ENCODE peak calls at places on chromosomes 7 and 10, in nine cellular contexts. A is hepatocyte; B is stimulated activated naive CD8-positive, alpha-beta T cell treated with anti-CD3 and anti-CD28 coated beads, Interleukin-15, Interleukin-2, amounts not matched to agents 100 U/mL and 50 U/mL, for 24 hours; F is HCT116; O is midbrain; T is effector memory CD8-positive, alpha-beta T cell; W is lung; E is GM12865; S is fibroblast of lung. P is an unnamed sample.

GRCh38 chr7:36070230-36070629 is 82.8 kb upstream of the EEPD1 start:
- DNase-seq in O (no peak), E (no peak), A (no peak), S (no peak), F (no peak), W (no peak), B (no peak), T (no peak), P (no peak)

GRCh38 chr10:69696073-69696731 is 66.2 kb downstream of the FAM241B start:
- DNase-seq in O (no peak), W (no peak), B (no peak), A (peak; percentile 75), S (peak; percentile 91), F (peak; percentile 69), T (no peak), E (no peak), P (no peak)

GRCh38 chr7:55961994-55962393 is 2.4 kb upstream of the NIPSNAP2 start:
- DNase-seq in B (no peak), T (no peak), O (no peak), F (no peak), E (no peak), S (no peak), A (no peak), W (no peak), P (no peak)

GRCh38 chr7:138602456-138602855 is 98.7 kb downstream of the SVOPL start:
- DNase-seq in A (no peak), B (no peak), W (no peak), O (no peak), F (no peak), S (no peak), T (no peak), E (no peak), P (no peak)

GRCh38 chr10:43078986-43079273 is 2.1 kb downstream of the RET start:
- DNase-seq in W (no peak), A (peak; percentile 32), S (no peak), T (no peak), F (no peak), E (peak; percentile 22), B (peak; percentile 44), O (no peak), P (no peak)

GRCh38 chr10:117635851-117636250 is 93.3 kb downstream of the EMX2 start:
- DNase-seq in B (no peak), W (no peak), T (no peak), E (no peak), A (no peak), O (no peak), S (no peak), F (no peak), P (no peak)

GRCh38 chr7:37201003-37201875 is 247.4 kb downstream of the ELMO1 start:
- DNase-seq in W (peak; percentile 82), F (peak; percentile 61), E (peak; percentile 77), T (peak; percentile 37), S (peak; percentile 60), B (peak; percentile 61), O (peak; percentile 93), A (peak; percentile 90), P (peak; percentile 52)

GRCh38 chr10:87847550-87847949 is 15.8 kb downstream of the KLLN start:
- DNase-seq in E (no peak), B (no peak), T (no peak), F (no peak), O (no peak), S (peak; percentile 21), A (no peak), W (no peak), P (no peak)

GRCh38 chr10:44374155-44374554 is 10.7 kb downstream of the CXCL12 start:
- DNase-seq in O (no peak), W (no peak), F (no peak), T (no peak), A (no peak), E (no peak), B (no peak), S (no peak), P (no peak)